ENCODE peak calls at places on chromosomes 6 and 20, in seven cellular contexts. V, T, E, X, F, H and J are unnamed samples.

GRCh38 chr20:57108742-57109141 is 157.7 kb downstream of the BMP7 start:
- DNase-seq in V (no peak), T (no peak), E (no peak), X (no peak), F (no peak), H (no peak), J (no peak)

GRCh38 chr6:3347237-3347636 is 88.5 kb downstream of the PSMG4 start:
- DNase-seq in V (peak), T (no peak), E (no peak), X (no peak), F (no peak), H (no peak), J (peak)

GRCh38 chr6:8080338-8081151 is 16.4 kb upstream of the BLOC1S5 start:
- DNase-seq in V (no peak), T (no peak), E (no peak), X (no peak), F (peak), H (no peak), J (no peak)

GRCh38 chr6:136440187-136440582 is 110.0 kb downstream of the MAP7 start:
- DNase-seq in V (no peak), T (no peak), E (no peak), X (no peak), F (no peak), H (no peak), J (no peak)

GRCh38 chr6:137640086-137640485 is 145.9 kb upstream of the OLIG3 start:
- DNase-seq in V (no peak), T (no peak), E (no peak), X (no peak), F (no peak), H (no peak), J (no peak)

GRCh38 chr6:8065519-8065911 is 1.3 kb upstream of the BLOC1S5 start:
- DNase-seq in V (no peak), T (no peak), E (no peak), X (peak), F (no peak), H (no peak), J (no peak)

GRCh38 chr20:17867546-17867945 is 101.0 kb downstream of the SNX5 start:
- DNase-seq in V (no peak), T (no peak), E (no peak), X (no peak), F (no peak), H (no peak), J (no peak)

GRCh38 chr6:142665393-142665792 is 279.6 kb downstream of the HIVEP2 start:
- DNase-seq in V (no peak), T (no peak), E (no peak), X (no peak), F (no peak), H (no peak), J (no peak)

GRCh38 chr6:2635911-2636310 is 114.8 kb downstream of the MYLK4 start:
- DNase-seq in V (no peak), T (no peak), E (no peak), X (no peak), F (no peak), H (no peak), J (no peak)

GRCh38 chr6:79797105-79797504 is 150.2 kb downstream of the ELOVL4 start:
- DNase-seq in V (no peak), T (no peak), E (no peak), X (no peak), F (no peak), H (no peak), J (no peak)

GRCh38 chr6:168157272-168158007 is 78.4 kb upstream of the FRMD1 start:
- DNase-seq in V (no peak), T (no peak), E (no peak), X (no peak), F (no peak), H (no peak), J (no peak)

GRCh38 chr6:105482227-105482839 is 79.5 kb upstream of the PREP start:
- DNase-seq in V (no peak), T (no peak), E (no peak), X (no peak), F (no peak), H (no peak), J (no peak)

GRCh38 chr6:101117397-101118185 is 236.5 kb upstream of the ASCC3 start:
- DNase-seq in V (no peak), T (no peak), E (no peak), X (no peak), F (no peak), H (peak), J (no peak)

DNA sequence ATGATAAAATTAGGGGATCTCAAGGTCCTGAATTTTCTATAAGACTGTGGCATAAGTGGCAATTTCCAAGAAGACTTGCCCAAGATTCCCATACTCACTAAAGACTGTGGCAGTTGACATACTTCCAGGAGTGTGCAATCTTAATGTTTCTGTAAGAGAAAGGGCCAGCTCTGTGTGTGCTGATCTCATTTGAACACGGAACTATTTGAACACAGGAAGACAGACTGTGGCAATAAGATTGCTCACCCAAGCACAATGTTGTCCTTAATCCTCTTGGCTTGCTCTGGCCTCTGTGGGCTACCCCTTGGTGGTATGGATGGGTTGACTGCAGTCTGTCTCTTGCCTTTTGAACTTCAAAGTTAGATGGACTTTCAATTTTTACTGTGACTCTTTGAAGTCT is 151.4 kb downstream of the PHF3 start:
- DNase-seq in V (no peak), T (no peak), E (no peak), X (no peak), F (no peak), H (no peak), J (no peak)
- TF ChIP-seq JUND in V (no peak), T (no peak), E (no peak), X (no peak), F (no peak), H (no peak), J (no peak)

GRCh38 chr6:54860132-54860531 is 13.6 kb downstream of the FAM83B start:
- DNase-seq in V (no peak), T (no peak), E (no peak), X (no peak), F (no peak), H (no peak), J (no peak)
- TF ChIP-seq JUND in V (no peak), T (no peak), E (no peak), X (no peak), F (no peak), H (no peak), J (no peak)

DNA sequence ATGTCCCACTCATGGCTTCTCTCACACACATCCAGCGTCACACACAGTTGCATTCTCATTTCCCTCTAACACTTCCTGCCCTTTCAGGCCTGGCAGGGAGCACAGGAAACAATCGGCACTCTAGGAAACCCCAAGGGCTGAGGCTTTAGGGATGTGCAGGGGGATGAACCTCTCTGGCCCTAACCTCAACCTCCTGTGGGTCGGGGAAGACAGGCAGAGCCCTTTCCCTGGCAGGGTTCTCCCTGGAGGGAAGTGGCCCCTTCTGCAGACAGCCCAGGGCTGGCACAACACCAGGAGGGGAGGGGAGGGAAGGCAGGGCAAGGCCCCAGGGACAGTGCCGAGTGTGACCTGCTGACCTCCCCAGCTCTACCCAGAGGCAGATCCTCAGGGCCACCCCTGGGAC is 2.7 kb downstream of the TEAD3 start:
- DNase-seq in V (no peak), T (no peak), E (peak), X (no peak), F (no peak), H (no peak), J (no peak)
- TF ChIP-seq JUND in V (no peak), T (no peak), E (no peak), X (no peak), F (no peak), H (no peak), J (no peak)

DNA sequence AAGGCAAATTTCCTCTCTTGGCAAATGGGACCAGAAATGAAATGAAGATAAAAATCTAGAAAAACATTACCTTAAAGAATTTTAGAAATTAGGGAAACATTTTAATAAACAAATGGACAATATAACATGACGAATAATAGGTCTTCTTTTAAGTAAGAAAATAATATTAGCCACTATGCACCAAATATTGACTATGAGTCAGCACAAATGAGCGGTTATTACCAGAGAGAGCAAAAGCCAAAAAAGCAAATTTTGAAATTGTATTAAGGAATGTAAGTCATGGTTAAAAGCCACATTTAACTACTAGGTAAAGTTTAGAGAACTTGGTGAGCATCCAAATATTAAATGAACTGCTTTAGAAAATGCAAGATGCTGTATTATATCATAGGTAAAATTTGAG is 376.6 kb upstream of the JAG1 start:
- DNase-seq in V (no peak), T (no peak), E (no peak), X (no peak), F (no peak), H (no peak), J (no peak)
- TF ChIP-seq JUND in V (no peak), T (no peak), E (no peak), X (no peak), F (no peak), H (no peak), J (no peak)

GRCh38 chr6:157538698-157539097 is 157.7 kb downstream of the ZDHHC14 start:
- DNase-seq in V (no peak), T (no peak), E (no peak), X (no peak), F (no peak), H (no peak), J (no peak)
- TF ChIP-seq JUND in V (no peak), T (no peak), E (no peak), X (no peak), F (no peak), H (no peak), J (no peak)

GRCh38 chr6:81820979-81821378 is 68.5 kb upstream of the TENT5A start:
- DNase-seq in V (no peak), T (no peak), E (no peak), X (peak), F (no peak), H (no peak), J (no peak)
- TF ChIP-seq JUND in V (no peak), T (no peak), E (no peak), X (no peak), F (no peak), H (no peak), J (no peak)

DNA sequence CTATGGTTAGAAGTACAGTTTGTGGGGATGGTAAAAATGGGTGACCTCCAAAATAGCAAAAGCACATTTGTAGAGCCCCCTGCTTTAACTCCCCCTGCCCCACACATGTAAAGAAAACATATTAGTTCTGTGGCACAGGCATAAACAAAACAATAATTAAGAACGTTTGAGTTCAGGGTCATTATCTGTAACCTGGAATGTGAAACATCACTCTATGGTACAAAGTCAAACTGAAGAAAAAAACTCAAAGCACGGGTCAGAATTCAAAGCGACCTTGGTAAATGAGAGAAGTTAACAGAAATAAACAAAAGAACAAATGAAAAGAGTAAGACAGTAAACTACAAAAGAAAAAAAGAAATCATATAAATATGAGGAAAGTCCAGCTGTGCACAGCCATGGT is 67.6 kb downstream of the PKHD1 start:
- DNase-seq in V (no peak), T (no peak), E (no peak), X (no peak), F (no peak), H (no peak), J (no peak)
- TF ChIP-seq JUND in V (no peak), T (no peak), E (no peak), X (no peak), F (no peak), H (no peak), J (no peak)

GRCh38 chr6:117531758-117532276 is 49.3 kb downstream of the DCBLD1 start:
- DNase-seq in V (no peak), T (no peak), E (no peak), X (no peak), F (no peak), H (no peak), J (no peak)
- TF ChIP-seq JUND in V (no peak), T (no peak), E (no peak), X (no peak), F (no peak), H (no peak), J (no peak)

DNA sequence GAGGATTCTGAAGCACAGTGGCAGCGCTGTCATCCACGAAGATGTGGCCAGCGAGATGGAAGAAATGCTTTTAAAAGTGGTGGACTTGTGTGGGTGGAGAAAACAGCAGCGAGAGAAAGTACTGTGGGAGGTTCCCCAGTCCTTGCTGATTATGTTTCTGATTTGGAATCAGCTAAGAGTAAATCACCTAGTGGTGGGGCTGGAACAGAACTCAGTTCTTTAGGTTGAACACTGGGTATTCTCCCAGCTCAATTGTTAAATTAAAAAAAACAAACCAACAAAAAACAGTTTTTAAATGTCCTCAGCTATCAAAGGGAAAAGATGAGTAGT is 515 bp upstream of the ZNF322 start:
- DNase-seq in V (peak), T (no peak), E (no peak), X (no peak), F (peak), H (no peak), J (no peak)
- TF ChIP-seq JUND in V (no peak), T (no peak), E (no peak), X (no peak), F (no peak), H (no peak), J (no peak)

GRCh38 chr6:53395986-53396385 is 47.2 kb upstream of the ELOVL5 start:
- DNase-seq in V (no peak), T (no peak), E (no peak), X (no peak), F (no peak), H (no peak), J (no peak)

GRCh38 chr6:53394704-53395103 is 46.0 kb upstream of the ELOVL5 start:
- DNase-seq in V (no peak), T (no peak), E (no peak), X (no peak), F (no peak), H (no peak), J (no peak)

GRCh38 chr6:53398541-53399344 is 50.0 kb upstream of the ELOVL5 start:
- DNase-seq in V (no peak), T (no peak), E (no peak), X (no peak), F (no peak), H (no peak), J (no peak)

DNA sequence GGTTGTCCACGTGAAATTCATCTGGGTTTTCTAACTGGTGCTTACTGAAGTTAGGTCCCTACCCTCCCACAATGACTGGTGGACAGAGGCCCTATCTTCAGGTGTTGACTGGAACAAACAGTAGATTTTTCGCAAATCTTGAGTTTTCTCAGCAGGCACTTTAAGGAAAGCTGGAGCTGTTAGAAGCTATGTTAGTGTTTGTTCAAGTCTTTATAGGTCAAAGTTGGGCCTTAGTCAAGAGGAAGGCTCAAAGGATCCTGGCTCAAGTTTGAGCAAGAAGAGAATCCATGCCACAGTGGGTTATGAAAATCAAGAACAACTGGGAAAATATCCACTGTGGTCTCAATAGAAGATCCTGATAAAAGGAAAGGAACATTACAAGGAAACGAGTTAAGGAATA is 48.5 kb upstream of the ELOVL5 start:
- DNase-seq in V (no peak), T (no peak), E (no peak), X (no peak), F (no peak), H (no peak), J (no peak)
- TF ChIP-seq JUND in V (no peak), T (no peak), E (no peak), X (no peak), F (no peak), H (no peak), J (no peak)